ENCODE peak calls at places on chromosomes 4 and X, in five cellular contexts. N is AG09309, K is brain microvascular endothelial cell, X is stomach, U is sigmoid colon. O is an unnamed sample.
A peak's percentile ranks its signal among the peaks of the same experiment; 100 is the strongest.

GRCh38 chrX:127085939-127086338 is 266.4 kb downstream of the PRR32 start:
- DNase-seq in X (no peak), U (no peak), K (no peak), N (no peak), O (no peak)

GRCh38 chrX:100980608-100981497 is 11.3 kb downstream of the ARL13A start:
- DNase-seq in K (peak; percentile 73), N (no peak), X (peak; percentile 65), U (no peak), O (peak; percentile 26)

GRCh38 chrX:38754102-38754790 is 47.0 kb upstream of the MID1IP1 start:
- DNase-seq in X (no peak), N (peak; percentile 17), U (no peak), K (peak; percentile 41), O (peak; percentile 10)

GRCh38 chr4:5469151-5469775 is 239.1 kb downstream of the EVC2 start:
- DNase-seq in X (no peak), N (no peak), K (no peak), U (no peak), O (no peak)

GRCh38 chr4:2948895-2949781 is 14.1 kb downstream of the NOP14 start:
- DNase-seq in K (no peak), N (no peak), U (peak; percentile 55), X (peak; percentile 62), O (no peak)

GRCh38 chr4:26823583-26823982 is 37.1 kb upstream of the STIM2 start:
- DNase-seq in N (no peak), K (no peak), X (no peak), U (no peak), O (no peak)

GRCh38 chrX:137574102-137574783 is 8.3 kb downstream of the ZIC3 start:
- DNase-seq in X (no peak), U (no peak), K (no peak), N (no peak), O (no peak)

GRCh38 chrX:20913760-20914159 is 460.5 kb upstream of the CNKSR2 start:
- DNase-seq in K (no peak), U (no peak), X (no peak), N (no peak), O (no peak)

GRCh38 chrX:155966876-155967275 is 30.6 kb upstream of the IL9R start:
- DNase-seq in N (peak; percentile 1), X (no peak), K (no peak), U (no peak), O (no peak)

GRCh38 chrX:47145408-47146120 is 543 bp downstream of the RBM10 start:
- DNase-seq in K (no peak), X (no peak), U (peak; percentile 64), N (no peak), O (no peak)

GRCh38 chr4:47032405-47033106 is 1.2 kb downstream of the GABRB1 start:
- DNase-seq in N (no peak), X (peak; percentile 48), K (peak; percentile 56), U (peak; percentile 62), O (peak; percentile 9)
- H3K4me3 ChIP-seq in N (peak overlapping the region; percentile 37), X (peak overlapping the region; percentile 46), K (peak overlapping the region; percentile 71), U (peak overlapping the region; percentile 26), O (peak overlapping the region; percentile 70)

DNA sequence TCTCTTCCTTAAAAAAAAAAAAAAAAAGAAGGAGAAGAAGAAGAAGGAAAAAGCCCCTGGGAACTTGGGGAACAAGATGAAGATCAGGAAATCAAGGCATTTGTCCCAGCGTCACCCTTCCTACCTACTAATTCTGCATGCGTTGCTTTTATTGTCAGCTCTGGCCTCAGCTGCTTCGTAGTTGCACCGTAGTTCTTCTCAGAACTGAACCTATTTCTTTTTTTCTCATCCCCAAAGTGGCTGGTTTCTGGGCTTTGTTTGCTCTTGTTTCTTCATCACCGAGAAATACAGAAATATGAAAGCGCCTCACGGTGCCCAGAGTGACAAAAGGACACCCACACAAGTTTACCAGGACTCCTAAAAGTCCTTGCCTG is 891 bp downstream of the PRKG2 start:
- DNase-seq in U (no peak), N (no peak), K (no peak), X (no peak), O (no peak)
- H3K4me3 ChIP-seq in U (peak overlapping the region; percentile 50), N (peak overlapping the region; percentile 58), K (peak overlapping the region; percentile 47), X (peak overlapping the region; percentile 39), O (peak overlapping the region; percentile 57)

GRCh38 chr4:121377065-121377464 is 3.8 kb downstream of the QRFPR start:
- DNase-seq in K (no peak), X (no peak), U (no peak), N (no peak), O (no peak)
- H3K4me3 ChIP-seq in K (no peak overlapping the region), X (no peak overlapping the region), U (no peak overlapping the region), N (no peak overlapping the region), O (no peak overlapping the region)

GRCh38 chr4:118353452-118353851 is 649 bp upstream of the PRSS12 start:
- DNase-seq in K (no peak), U (no peak), X (no peak), N (no peak), O (no peak)
- H3K4me3 ChIP-seq in K (peak overlapping the region; percentile 68), U (peak overlapping the region; percentile 46), X (peak overlapping the region; percentile 60), N (peak overlapping the region; percentile 76), O (peak overlapping the region; percentile 58)

DNA sequence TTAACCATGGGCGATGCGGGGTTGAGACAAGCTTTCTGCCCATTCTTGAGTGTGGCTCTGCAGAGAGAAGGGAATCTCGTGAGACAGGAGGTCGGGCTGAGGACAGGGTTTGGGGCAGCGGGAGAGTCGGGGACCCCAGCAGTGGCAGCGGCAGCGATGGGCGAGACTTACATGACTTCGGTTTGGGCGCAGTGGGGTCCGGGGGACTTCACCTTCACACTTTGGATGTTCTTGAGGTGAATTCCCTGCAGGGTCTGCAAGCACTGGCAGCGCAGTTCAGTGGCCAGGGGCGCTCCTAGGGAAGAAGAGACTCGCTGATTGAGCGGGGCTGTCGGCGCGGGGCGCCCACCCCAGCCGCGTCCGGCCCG is 383 bp downstream of the CXCL2 start:
- DNase-seq in K (no peak), U (peak; percentile 68), X (no peak), N (no peak), O (no peak)
- H3K4me3 ChIP-seq in K (peak overlapping the region; percentile 66), U (peak overlapping the region; percentile 65), X (peak overlapping the region; percentile 66), N (peak overlapping the region; percentile 79), O (peak overlapping the region; percentile 75)

DNA sequence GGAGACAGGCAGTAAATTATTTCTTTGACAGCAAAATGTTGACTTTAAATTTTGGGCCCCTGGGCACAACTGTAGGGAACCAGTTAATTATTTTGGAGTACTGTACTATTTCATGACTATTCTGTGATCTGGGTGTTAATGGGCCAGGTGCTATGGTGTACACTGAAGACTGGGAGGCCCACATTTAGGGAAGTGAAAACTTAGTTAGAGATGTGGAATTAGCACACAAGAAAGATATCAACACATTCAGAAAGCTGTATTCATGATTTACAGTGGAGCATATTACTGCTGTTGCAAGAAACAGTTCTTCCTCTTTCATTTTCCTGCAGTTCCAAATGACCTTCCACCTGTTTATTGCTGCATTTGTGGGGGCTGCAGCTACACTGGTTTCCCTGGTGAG is 12.4 kb downstream of the PLP1 start:
- DNase-seq in K (no peak), N (no peak), U (no peak), X (no peak), O (no peak)
- H3K4me3 ChIP-seq in K (no peak overlapping the region), N (no peak overlapping the region), U (no peak overlapping the region), X (no peak overlapping the region), O (no peak overlapping the region)